ENCODE peak calls at places on chromosomes 12 and 14, in seven cellular contexts. One of them, this sample, is unnamed.
A peak's percentile ranks its signal among the peaks of the same experiment; 100 is the strongest.

GRCh38 chr14:75303415-75303814 is 24.8 kb downstream of the FOS start:
- DNase-seq in GM23338: peak; percentile 90
- DNase-seq in hepatocyte: peak; percentile 90
- DNase-seq in astrocyte: peak; percentile 31
- DNase-seq in neural progenitor cell: peak; percentile 83
- DNase-seq in HCT116: peak; percentile 60
- DNase-seq in PC-3: peak; percentile 78
- DNase-seq in this sample: peak; percentile 80

GRCh38 chr12:24360461-24360860 is 411.0 kb upstream of the SOX5 start:
- DNase-seq in hepatocyte: no peak
- DNase-seq in GM23338: no peak
- DNase-seq in PC-3: no peak
- DNase-seq in HCT116: no peak
- DNase-seq in astrocyte: no peak
- DNase-seq in neural progenitor cell: no peak
- DNase-seq in this sample: no peak

GRCh38 chr12:5612556-5613421 is 180.9 kb downstream of the NTF3 start:
- DNase-seq in astrocyte: no peak
- DNase-seq in neural progenitor cell: no peak
- DNase-seq in GM23338: no peak
- DNase-seq in HCT116: no peak
- DNase-seq in PC-3: no peak
- DNase-seq in hepatocyte: no peak
- DNase-seq in this sample: no peak

GRCh38 chr12:121400332-121401139 is 618 bp downstream of the RNF34 start:
- DNase-seq in HCT116: peak; percentile 22
- DNase-seq in neural progenitor cell: peak; percentile 60
- DNase-seq in astrocyte: peak; percentile 32
- DNase-seq in hepatocyte: peak; percentile 61
- DNase-seq in GM23338: peak; percentile 66
- DNase-seq in PC-3: peak; percentile 68
- DNase-seq in this sample: peak; percentile 59

GRCh38 chr14:89284368-89285058 is 132.5 kb downstream of the FOXN3 start:
- DNase-seq in astrocyte: peak; percentile 85
- DNase-seq in neural progenitor cell: no peak
- DNase-seq in HCT116: no peak
- DNase-seq in hepatocyte: no peak
- DNase-seq in GM23338: no peak
- DNase-seq in PC-3: no peak
- DNase-seq in this sample: no peak

GRCh38 chr12:3741882-3742672 is 10.8 kb downstream of the CRACR2A start:
- DNase-seq in HCT116: no peak
- DNase-seq in hepatocyte: no peak
- DNase-seq in astrocyte: no peak
- DNase-seq in PC-3: no peak
- DNase-seq in GM23338: no peak
- DNase-seq in neural progenitor cell: no peak
- DNase-seq in this sample: no peak

GRCh38 chr14:77037886-77038511 is 9.5 kb upstream of the IRF2BPL start:
- DNase-seq in GM23338: peak; percentile 43
- DNase-seq in HCT116: no peak
- DNase-seq in astrocyte: peak; percentile 50
- DNase-seq in neural progenitor cell: no peak
- DNase-seq in hepatocyte: no peak
- DNase-seq in PC-3: peak; percentile 94
- DNase-seq in this sample: no peak

GRCh38 chr12:111178194-111179081 is 190.5 kb downstream of the PHETA1 start:
- DNase-seq in neural progenitor cell: no peak
- DNase-seq in hepatocyte: peak; percentile 56
- DNase-seq in HCT116: no peak
- DNase-seq in astrocyte: no peak
- DNase-seq in PC-3: no peak
- DNase-seq in GM23338: no peak
- DNase-seq in this sample: no peak

GRCh38 chr12:18651525-18651924 is 86.3 kb downstream of the PLCZ1 start:
- DNase-seq in hepatocyte: no peak
- DNase-seq in PC-3: no peak
- DNase-seq in HCT116: no peak
- DNase-seq in neural progenitor cell: no peak
- DNase-seq in GM23338: no peak
- DNase-seq in astrocyte: no peak
- DNase-seq in this sample: no peak

GRCh38 chr12:62582065-62582366 is 115.4 kb downstream of the MON2 start:
- DNase-seq in PC-3: no peak
- DNase-seq in HCT116: no peak
- DNase-seq in GM23338: no peak
- DNase-seq in astrocyte: no peak
- DNase-seq in neural progenitor cell: no peak
- DNase-seq in hepatocyte: no peak
- DNase-seq in this sample: no peak

GRCh38 chr12:88703790-88704189 is 123.5 kb upstream of the KITLG start:
- DNase-seq in neural progenitor cell: no peak
- DNase-seq in astrocyte: peak; percentile 35
- DNase-seq in GM23338: no peak
- DNase-seq in HCT116: no peak
- DNase-seq in PC-3: peak; percentile 67
- DNase-seq in hepatocyte: no peak
- DNase-seq in this sample: no peak

DNA sequence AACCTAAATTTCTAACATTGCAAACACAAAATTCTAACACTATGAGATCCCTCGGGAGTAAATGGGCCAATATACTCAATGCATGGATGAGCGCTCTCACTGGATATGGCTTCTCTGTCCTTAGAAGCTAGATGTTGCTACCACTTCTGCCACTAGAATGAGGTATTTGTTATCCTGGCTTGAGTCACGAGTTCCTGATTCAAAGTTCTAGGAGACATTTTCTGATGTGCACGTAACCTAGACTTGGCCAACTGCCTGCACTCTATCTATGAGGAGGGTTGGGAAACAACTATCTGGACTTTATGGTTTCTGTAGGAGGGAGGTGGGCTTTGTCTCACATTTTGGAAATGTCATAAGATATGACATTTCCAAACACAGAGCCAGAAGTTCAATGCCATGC is 37.6 kb downstream of the FERMT2 start:
- DNase-seq in HCT116: no peak
- DNase-seq in neural progenitor cell: no peak
- DNase-seq in astrocyte: peak; percentile 46
- DNase-seq in GM23338: no peak
- DNase-seq in PC-3: no peak
- DNase-seq in hepatocyte: no peak
- DNase-seq in this sample: no peak
- H4K20me1 ChIP-seq in HCT116: no peaks in the 10 kb centered on the region
- H4K20me1 ChIP-seq in neural progenitor cell: no peaks in the 10 kb centered on the region
- H4K20me1 ChIP-seq in astrocyte: peaks cover 66% of the 10 kb centered on the region
- H4K20me1 ChIP-seq in GM23338: peaks cover 4% of the 10 kb centered on the region
- H4K20me1 ChIP-seq in PC-3: no peaks in the 10 kb centered on the region
- H4K20me1 ChIP-seq in hepatocyte: peaks cover 13% of the 10 kb centered on the region
- H4K20me1 ChIP-seq in this sample: no peaks in the 10 kb centered on the region

DNA sequence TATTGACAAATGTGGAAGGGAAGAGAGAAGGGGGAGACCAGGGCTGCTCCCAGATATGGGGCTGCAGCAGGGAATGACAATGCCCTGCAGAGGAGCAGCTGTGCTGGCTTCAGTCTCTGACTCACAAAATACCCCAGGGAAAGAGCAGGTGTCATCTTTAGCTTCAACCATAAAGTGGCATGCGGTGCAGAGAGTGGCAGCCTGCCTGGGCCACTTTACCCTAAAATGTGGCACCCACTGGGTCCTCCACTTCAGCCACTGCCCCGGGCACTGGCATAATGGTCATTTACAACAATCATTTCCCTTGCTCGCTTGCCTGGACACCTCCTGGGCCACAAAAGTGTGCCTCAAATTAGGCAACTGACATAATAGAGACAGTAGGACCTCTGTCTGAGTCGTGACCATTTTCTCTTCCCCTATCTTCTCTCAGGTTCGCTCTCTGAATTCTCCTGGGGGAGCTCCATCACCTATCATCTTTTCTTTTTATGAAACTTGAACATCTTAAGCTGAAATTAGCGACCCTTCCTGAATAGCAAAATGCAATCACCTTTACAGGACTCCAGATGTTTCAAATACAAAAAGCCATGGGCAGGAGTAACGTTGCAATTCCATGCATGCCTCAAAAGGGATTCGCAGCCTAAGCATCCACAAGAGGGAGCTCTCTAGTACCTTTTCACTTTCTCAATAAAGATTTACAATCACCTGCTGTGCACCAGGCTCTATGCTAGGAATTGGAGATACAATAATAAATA is 179.9 kb upstream of the ATF7IP start:
- DNase-seq in GM23338: peak; percentile 93
- DNase-seq in HCT116: peak; percentile 39
- DNase-seq in PC-3: peak; percentile 63
- DNase-seq in hepatocyte: peak; percentile 80
- DNase-seq in neural progenitor cell: peak; percentile 81
- DNase-seq in astrocyte: peak; percentile 6
- DNase-seq in this sample: peak; percentile 75
- TF ChIP-seq CTCF in GM23338: peak; percentile 84
- TF ChIP-seq CTCF in HCT116: peak; percentile 64
- TF ChIP-seq CTCF in PC-3: peak; percentile 74
- TF ChIP-seq CTCF in hepatocyte: peak; percentile 87
- TF ChIP-seq CTCF in neural progenitor cell: peak; percentile 92
- TF ChIP-seq CTCF in astrocyte: peak; percentile 69
- TF ChIP-seq CTCF in this sample: peak; percentile 96

GRCh38 chr12:110079477-110080400 is 31.4 kb upstream of the C12orf76 start:
- DNase-seq in astrocyte: no peak
- DNase-seq in PC-3: no peak
- DNase-seq in hepatocyte: peak; percentile 13
- DNase-seq in GM23338: peak; percentile 28
- DNase-seq in HCT116: no peak
- DNase-seq in neural progenitor cell: no peak
- DNase-seq in this sample: peak; percentile 81
- H2AFZ ChIP-seq in astrocyte: no peak overlapping the region
- H2AFZ ChIP-seq in PC-3: no peak overlapping the region
- H2AFZ ChIP-seq in hepatocyte: no peak overlapping the region
- H2AFZ ChIP-seq in GM23338: peak overlapping the region; percentile 96
- H2AFZ ChIP-seq in HCT116: peak overlapping the region; percentile 89
- H2AFZ ChIP-seq in neural progenitor cell: peak overlapping the region; percentile 68
- H2AFZ ChIP-seq in this sample: peak overlapping the region; percentile 99

DNA sequence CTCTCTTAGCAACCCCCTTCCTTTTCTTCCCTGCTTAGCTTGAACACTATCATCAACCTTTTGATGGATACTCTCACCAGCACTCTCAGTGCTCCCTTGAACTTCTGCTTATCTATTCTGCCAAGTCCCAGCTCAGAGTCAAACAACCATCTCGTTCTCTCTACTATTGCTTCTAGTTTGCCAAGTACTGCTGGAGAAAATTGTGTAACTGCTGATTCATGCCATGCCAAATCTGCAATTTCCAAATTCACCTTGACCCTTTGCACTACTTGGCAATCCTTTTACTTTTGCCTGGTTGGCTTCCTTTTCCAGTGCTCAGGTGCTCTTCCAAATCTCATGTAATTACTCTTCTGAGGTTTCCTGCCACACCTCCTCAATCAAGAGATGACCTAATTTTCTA is 2.8 kb upstream of the CCDC196 start:
- DNase-seq in PC-3: peak; percentile 18
- DNase-seq in hepatocyte: no peak
- DNase-seq in astrocyte: no peak
- DNase-seq in neural progenitor cell: no peak
- DNase-seq in HCT116: no peak
- DNase-seq in GM23338: no peak
- DNase-seq in this sample: no peak
- H4K20me1 ChIP-seq in PC-3: no peaks in the 10 kb centered on the region
- H4K20me1 ChIP-seq in hepatocyte: no peaks in the 10 kb centered on the region
- H4K20me1 ChIP-seq in astrocyte: no peaks in the 10 kb centered on the region
- H4K20me1 ChIP-seq in neural progenitor cell: no peaks in the 10 kb centered on the region
- H4K20me1 ChIP-seq in HCT116: no peaks in the 10 kb centered on the region
- H4K20me1 ChIP-seq in GM23338: no peaks in the 10 kb centered on the region
- H4K20me1 ChIP-seq in this sample: no peaks in the 10 kb centered on the region

GRCh38 chr12:26831959-26832816 is 806 bp downstream of the ITPR2 start:
- DNase-seq in hepatocyte: peak; percentile 73
- DNase-seq in astrocyte: peak; percentile 73
- DNase-seq in PC-3: peak; percentile 87
- DNase-seq in GM23338: peak; percentile 58
- DNase-seq in HCT116: peak; percentile 19
- DNase-seq in neural progenitor cell: peak; percentile 66
- DNase-seq in this sample: peak; percentile 89
- TF ChIP-seq CTCF in hepatocyte: no peak
- TF ChIP-seq CTCF in astrocyte: no peak
- TF ChIP-seq CTCF in PC-3: peak; percentile 43
- TF ChIP-seq CTCF in GM23338: peak; percentile 24
- TF ChIP-seq CTCF in HCT116: no peak
- TF ChIP-seq CTCF in neural progenitor cell: no peak
- TF ChIP-seq CTCF in this sample: peak; percentile 10

GRCh38 chr12:26770239-26771070 is 62.5 kb downstream of the ITPR2 start:
- DNase-seq in astrocyte: no peak
- DNase-seq in HCT116: no peak
- DNase-seq in neural progenitor cell: no peak
- DNase-seq in PC-3: no peak
- DNase-seq in GM23338: no peak
- DNase-seq in hepatocyte: no peak
- DNase-seq in this sample: no peak
- H2AFZ ChIP-seq in astrocyte: no peak overlapping the region
- H2AFZ ChIP-seq in HCT116: no peak overlapping the region
- H2AFZ ChIP-seq in neural progenitor cell: no peak overlapping the region
- H2AFZ ChIP-seq in PC-3: no peak overlapping the region
- H2AFZ ChIP-seq in GM23338: no peak overlapping the region
- H2AFZ ChIP-seq in hepatocyte: no peak overlapping the region
- H2AFZ ChIP-seq in this sample: no peak overlapping the region

This sample was measured in OCI-LY7.